ENCODE peak calls at places on chromosome 4, in nine cellular contexts. V, P, J, W, L, T, A, D and B are unnamed samples.

GRCh38 chr4:86497131-86497530 is 97.0 kb upstream of the PTPN13 start:
- DNase-seq in P (no peak), A (no peak), J (peak), V (no peak), T (no peak), D (no peak), W (no peak), L (no peak), B (no peak)

GRCh38 chr4:3461515-3462291 is 1.4 kb upstream of the DOK7 start:
- DNase-seq in V (no peak), L (no peak), J (peak), T (peak), A (no peak), P (no peak), W (no peak), D (no peak), B (no peak)

GRCh38 chr4:124111411-124111810 is 601.1 kb downstream of the ANKRD50 start:
- DNase-seq in D (no peak), W (no peak), L (no peak), T (no peak), J (no peak), P (no peak), A (no peak), V (no peak), B (no peak)

GRCh38 chr4:1241466-1241935 is 7.4 kb downstream of the CTBP1 start:
- DNase-seq in J (no peak), T (peak), L (no peak), V (peak), W (no peak), A (no peak), P (no peak), D (no peak), B (no peak)

GRCh38 chr4:169098054-169098896 is 88.2 kb upstream of the CBR4 start:
- DNase-seq in D (no peak), T (no peak), V (no peak), L (no peak), P (no peak), W (no peak), A (no peak), J (no peak), B (no peak)

GRCh38 chr4:109548655-109549054 is 11.4 kb upstream of the MCUB start:
- DNase-seq in V (no peak), J (no peak), D (no peak), P (no peak), A (no peak), L (peak), W (no peak), T (no peak), B (no peak)

GRCh38 chr4:86498560-86499166 is 95.5 kb upstream of the PTPN13 start:
- DNase-seq in T (no peak), W (peak), D (peak), V (no peak), P (no peak), J (peak), A (peak), L (no peak), B (no peak)

GRCh38 chr4:42627887-42628646 is 28.8 kb downstream of the ATP8A1 start:
- DNase-seq in A (peak), L (no peak), D (peak), P (peak), T (no peak), V (no peak), W (peak), J (peak), B (peak)

GRCh38 chr4:141255016-141255415 is 34.3 kb downstream of the ZNF330 start:
- DNase-seq in T (no peak), W (no peak), A (no peak), L (no peak), P (no peak), D (no peak), V (no peak), J (no peak), B (no peak)